ENCODE peak calls at places on chromosomes 6 and 20, in six cellular contexts. F is left ventricle myocardium inferior; I is brain microvascular endothelial cell; R is astrocyte; P is CD4-positive, alpha-beta T cell; E is mammary epithelial cell. G is an unnamed sample.

GRCh38 chr6:2857580-2858337 is 16.1 kb upstream of the SERPINB1 start:
- DNase-seq in F (peak; percentile 54), I (peak; percentile 77), R (peak; percentile 77), P (peak; percentile 59), E (no peak), G (no peak)

GRCh38 chr6:153787341-153787606 is 251.8 kb upstream of the OPRM1 start:
- DNase-seq in F (no peak), I (no peak), R (no peak), P (no peak), E (no peak), G (no peak)

GRCh38 chr6:158818580-158819212 is 472 bp downstream of the EZR start:
- DNase-seq in F (peak; percentile 55), I (peak; percentile 63), R (peak; percentile 52), P (peak; percentile 67), E (peak; percentile 63), G (peak; percentile 58)

GRCh38 chr20:50224553-50225255 is 34.1 kb downstream of the CEBPB start:
- DNase-seq in F (peak; percentile 61), I (peak; percentile 43), R (peak; percentile 95), P (no peak), E (peak; percentile 36), G (no peak)

GRCh38 chr6:154164397-154164796 is 125.4 kb downstream of the OPRM1 start:
- DNase-seq in F (no peak), I (peak; percentile 19), R (peak; percentile 85), P (no peak), E (no peak), G (no peak)

GRCh38 chr20:46128310-46129151 is 10.4 kb downstream of the CD40 start:
- DNase-seq in F (no peak), I (no peak), R (no peak), P (no peak), E (no peak), G (no peak)

GRCh38 chr20:57838670-57839142 is 128.9 kb upstream of the PMEPA1 start:
- DNase-seq in F (no peak), I (no peak), R (peak; percentile 90), P (no peak), E (no peak), G (no peak)

GRCh38 chr6:111631930-111632460 is 26.3 kb upstream of the TRAF3IP2 start:
- DNase-seq in F (no peak), I (no peak), R (no peak), P (no peak), E (no peak), G (no peak)

GRCh38 chr6:90375681-90376439 is 79.2 kb upstream of the BACH2 start:
- DNase-seq in F (no peak), I (peak; percentile 71), R (peak; percentile 92), P (no peak), E (no peak), G (peak; percentile 17)

GRCh38 chr20:34269996-34270627 is 28.9 kb downstream of the ASIP start:
- DNase-seq in F (peak; percentile 21), I (peak; percentile 12), R (no peak), P (no peak), E (no peak), G (no peak)

GRCh38 chr6:98769546-98769945 is 64.8 kb upstream of the POU3F2 start:
- DNase-seq in F (no peak), I (no peak), R (peak; percentile 40), P (no peak), E (peak; percentile 20), G (peak; percentile 24)

GRCh38 chr20:47610247-47610944 is 108.7 kb downstream of the NCOA3 start:
- DNase-seq in F (no peak), I (peak; percentile 89), R (peak; percentile 92), P (peak; percentile 61), E (peak; percentile 69), G (peak; percentile 80)

GRCh38 chr6:148520109-148520841 is 177.6 kb downstream of the SASH1 start:
- DNase-seq in F (no peak), I (no peak), R (no peak), P (no peak), E (no peak), G (no peak)

GRCh38 chr6:56954389-56955170 is at the start of gene BEND6:
- DNase-seq in F (no peak), I (peak; percentile 64), R (peak; percentile 79), P (no peak), E (peak; percentile 67), G (peak; percentile 50)

GRCh38 chr20:5865604-5866003 is 84.7 kb downstream of the TRMT6 start:
- DNase-seq in F (no peak), I (no peak), R (no peak), P (no peak), E (peak; percentile 77), G (peak; percentile 28)

GRCh38 chr6:100101656-100102055 is 107.6 kb upstream of the MCHR2 start:
- DNase-seq in F (no peak), I (no peak), R (no peak), P (no peak), E (no peak), G (no peak)

GRCh38 chr6:11423667-11424066 is 113.9 kb upstream of the TMEM170B start:
- DNase-seq in F (no peak), I (no peak), R (no peak), P (no peak), E (peak; percentile 57), G (no peak)

GRCh38 chr20:48822879-48823385 is 4.9 kb downstream of the PREX1 start:
- DNase-seq in F (no peak), I (no peak), R (no peak), P (no peak), E (no peak), G (no peak)

GRCh38 chr20:62389601-62390087 is 2.7 kb downstream of the RPS21 start:
- DNase-seq in F (no peak), I (no peak), R (no peak), P (no peak), E (no peak), G (no peak)

GRCh38 chr20:63439866-63440265 is 32.6 kb downstream of the KCNQ2 start:
- DNase-seq in F (no peak), I (no peak), R (no peak), P (no peak), E (no peak), G (no peak)

GRCh38 chr6:49906511-49906910 is 40.2 kb upstream of the CRISP1 start:
- DNase-seq in F (no peak), I (no peak), R (no peak), P (no peak), E (no peak), G (no peak)

GRCh38 chr6:135451617-135452190 is 45.8 kb downstream of the AHI1 start:
- DNase-seq in F (no peak), I (no peak), R (peak; percentile 14), P (no peak), E (peak; percentile 10), G (peak; percentile 5)

GRCh38 chr6:63272397-63272796 is 47.4 kb downstream of the LGSN start:
- DNase-seq in F (no peak), I (no peak), R (no peak), P (no peak), E (peak; percentile 6), G (peak; percentile 25)

GRCh38 chr20:25310921-25311728 is 63.2 kb downstream of the PYGB start:
- DNase-seq in F (no peak), I (peak; percentile 69), R (peak; percentile 93), P (peak; percentile 21), E (no peak), G (no peak)

GRCh38 chr20:25310268-25310920 is 62.5 kb downstream of the PYGB start:
- DNase-seq in F (no peak), I (peak; percentile 93), R (peak; percentile 87), P (peak; percentile 50), E (peak; percentile 83), G (peak; percentile 88)

GRCh38 chr20:25308083-25308491 is 60.2 kb downstream of the PYGB start:
- DNase-seq in F (no peak), I (no peak), R (no peak), P (no peak), E (no peak), G (no peak)

GRCh38 chr20:25308671-25309394 is 60.9 kb downstream of the PYGB start:
- DNase-seq in F (no peak), I (peak; percentile 81), R (peak; percentile 70), P (no peak), E (no peak), G (no peak)

GRCh38 chr20:25309395-25310267 is 61.7 kb downstream of the PYGB start:
- DNase-seq in F (no peak), I (peak; percentile 87), R (peak; percentile 69), P (no peak), E (peak; percentile 72), G (peak; percentile 50)
- H3K27ac ChIP-seq in F (peak overlapping the region; percentile 52), I (peak overlapping the region; percentile 81), R (peak overlapping the region; percentile 95), P (no peak overlapping the region), E (peak overlapping the region; percentile 23), G (peak overlapping the region; percentile 90)

DNA sequence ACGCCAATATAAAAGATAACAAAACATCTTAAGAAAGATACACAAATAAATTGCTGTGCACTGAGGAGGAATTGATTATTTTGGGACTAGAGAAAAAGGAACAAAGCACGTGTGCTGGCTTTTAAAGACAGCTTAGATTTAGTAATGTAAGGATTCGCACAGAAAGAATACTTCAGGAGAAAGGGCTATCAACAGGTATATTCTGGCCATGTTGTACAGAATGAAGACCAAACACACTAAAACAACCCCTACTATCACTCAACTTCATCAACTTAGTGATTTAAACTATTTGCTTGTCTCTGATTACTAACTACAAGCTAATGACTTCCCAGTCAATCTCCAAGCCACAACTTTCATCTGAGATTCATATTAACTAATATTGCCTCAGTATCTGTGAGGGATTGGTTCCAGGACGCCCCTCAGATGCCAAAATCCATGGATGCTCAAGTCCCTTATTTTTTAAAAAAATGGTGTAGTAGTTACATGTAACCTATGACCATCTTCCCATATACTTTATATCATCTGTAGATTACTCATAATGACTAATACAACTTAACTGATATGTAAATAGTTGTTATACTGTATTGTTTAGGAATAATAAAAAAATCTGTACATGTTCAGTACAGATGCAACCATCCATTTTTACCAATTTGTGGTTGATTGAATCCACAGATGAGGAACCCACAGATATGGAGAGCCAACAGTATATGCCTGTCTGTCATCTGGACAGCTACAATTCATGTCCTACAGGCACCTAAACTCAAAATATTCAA is 4.5 kb downstream of the DEK start:
- DNase-seq in F (no peak), I (no peak), R (peak; percentile 16), P (no peak), E (peak; percentile 24), G (no peak)
- TF ChIP-seq CTCF in F (no peak), I (no peak), R (no peak), P (no peak), E (no peak), G (no peak)

GRCh38 chr20:53736122-53736756 is 142.6 kb upstream of the ZNF217 start:
- DNase-seq in F (no peak), I (no peak), R (peak; percentile 55), P (no peak), E (peak; percentile 56), G (no peak)
- H3K27ac ChIP-seq in F (peak overlapping the region; percentile 82), I (peak overlapping the region; percentile 71), R (peak overlapping the region; percentile 88), P (no peak overlapping the region), E (peak overlapping the region; percentile 91), G (no peak overlapping the region)

DNA sequence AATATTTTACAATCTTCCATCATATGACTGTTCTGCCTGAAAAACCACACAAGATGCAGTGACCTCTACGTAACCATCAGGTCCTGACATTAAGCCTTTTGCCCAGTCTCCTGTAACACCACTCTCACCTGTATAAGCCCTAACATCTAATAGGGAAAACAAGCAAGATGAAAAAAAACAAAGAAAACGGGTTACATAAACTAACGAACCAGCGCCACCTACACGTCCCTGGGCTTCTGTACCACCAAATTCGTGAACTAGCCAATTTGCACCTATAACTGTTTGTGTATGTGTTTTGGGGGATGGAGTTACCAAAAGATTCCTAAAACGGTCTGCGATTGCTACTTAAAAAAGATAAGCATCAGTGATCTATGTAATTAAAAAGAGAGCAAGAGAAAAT is 70.2 kb downstream of the BLOC1S5 start:
- DNase-seq in F (no peak), I (no peak), R (no peak), P (no peak), E (no peak), G (no peak)
- TF ChIP-seq CTCF in F (no peak), I (no peak), R (no peak), P (no peak), E (no peak), G (no peak)

G was measured in RWPE1.